ENCODE peak calls at places on chromosomes 6 and 20, in nine cellular contexts. C, H, I, N, S, W, E, U and P are unnamed samples.

GRCh38 chr6:112018619-112019416 is 35.1 kb upstream of the CCN6 start:
- DNase-seq in U (peak), N (no peak), C (peak), H (no peak), I (no peak), W (no peak), E (no peak), S (no peak), P (no peak)

GRCh38 chr20:11118802-11119380 is 445.1 kb upstream of the JAG1 start:
- DNase-seq in U (no peak), S (no peak), E (no peak), I (peak), N (no peak), H (no peak), W (no peak), C (peak), P (no peak)

GRCh38 chr6:156977527-156978291 is 200.5 kb downstream of the ARID1B start:
- DNase-seq in N (no peak), W (no peak), E (no peak), C (peak), S (no peak), H (no peak), U (peak), I (peak), P (no peak)

GRCh38 chr6:158758464-158758863 is 60.7 kb downstream of the EZR start:
- DNase-seq in S (no peak), H (no peak), N (no peak), C (no peak), E (no peak), U (no peak), W (no peak), I (no peak), P (peak)

GRCh38 chr6:122673345-122673961 is 63.2 kb downstream of the PKIB start:
- DNase-seq in E (no peak), I (peak), U (no peak), N (no peak), W (no peak), C (no peak), H (no peak), S (no peak), P (no peak)

GRCh38 chr6:121951918-121952379 is 447.5 kb upstream of the HSF2 start:
- DNase-seq in E (no peak), N (no peak), W (no peak), S (peak), I (peak), C (peak), U (no peak), H (no peak), P (no peak)

GRCh38 chr20:1336699-1337387 is 7.9 kb upstream of the SDCBP2 start:
- DNase-seq in U (peak), C (no peak), I (no peak), H (no peak), E (no peak), S (no peak), N (no peak), W (peak), P (no peak)

GRCh38 chr6:113184291-113184690 is 672.9 kb upstream of the MARCKS start:
- DNase-seq in U (no peak), I (no peak), H (no peak), W (no peak), S (peak), C (peak), N (no peak), E (peak), P (no peak)

GRCh38 chr20:41900292-41900691 is 282.1 kb upstream of the CHD6 start:
- DNase-seq in I (no peak), C (no peak), W (no peak), U (no peak), E (no peak), N (no peak), H (no peak), S (no peak), P (no peak)

GRCh38 chr6:139247618-139248017 is 44.2 kb downstream of the TXLNB start:
- DNase-seq in C (no peak), S (no peak), H (no peak), W (no peak), N (no peak), E (no peak), U (no peak), I (no peak), P (no peak)

GRCh38 chr20:59005523-59006166 is 1.4 kb downstream of the CTSZ start:
- DNase-seq in E (no peak), C (no peak), S (no peak), I (no peak), N (no peak), W (no peak), H (no peak), U (no peak), P (peak)

GRCh38 chr20:6421321-6422030 is 298.6 kb upstream of the FERMT1 start:
- DNase-seq in C (no peak), H (no peak), I (no peak), N (no peak), U (no peak), W (no peak), S (no peak), E (no peak), P (no peak)

GRCh38 chr6:5173862-5174643 is 86.7 kb downstream of the LYRM4 start:
- DNase-seq in S (no peak), C (no peak), I (no peak), N (peak), E (no peak), H (no peak), U (no peak), W (peak), P (no peak)

GRCh38 chr6:99346595-99346994 is 2.9 kb downstream of the FAXC start:
- DNase-seq in U (no peak), N (no peak), S (no peak), W (no peak), C (no peak), E (no peak), H (no peak), I (no peak), P (no peak)

GRCh38 chr6:161439093-161439492 is 165.2 kb upstream of the AGPAT4 start:
- DNase-seq in W (no peak), I (peak), U (peak), S (peak), E (peak), H (no peak), C (peak), N (no peak), P (no peak)

GRCh38 chr6:33375143-33375649 is 16.4 kb upstream of the KIFC1 start:
- DNase-seq in W (no peak), H (no peak), U (peak), E (peak), S (peak), I (peak), C (peak), N (no peak), P (no peak)

GRCh38 chr6:127023001-127023778 is 95.3 kb upstream of the RSPO3 start:
- DNase-seq in S (no peak), E (no peak), N (no peak), I (no peak), U (no peak), H (no peak), W (no peak), C (no peak), P (no peak)

GRCh38 chr20:38962044-38962897 is at the start of gene DHX35:
- DNase-seq in U (peak), I (peak), S (peak), C (peak), N (peak), W (peak), H (peak), E (peak), P (peak)
- TF ChIP-seq CTCF in U (peak), I (no peak), S (peak), C (peak), N (peak), W (no peak), H (no peak), E (peak), P (no peak)

DNA sequence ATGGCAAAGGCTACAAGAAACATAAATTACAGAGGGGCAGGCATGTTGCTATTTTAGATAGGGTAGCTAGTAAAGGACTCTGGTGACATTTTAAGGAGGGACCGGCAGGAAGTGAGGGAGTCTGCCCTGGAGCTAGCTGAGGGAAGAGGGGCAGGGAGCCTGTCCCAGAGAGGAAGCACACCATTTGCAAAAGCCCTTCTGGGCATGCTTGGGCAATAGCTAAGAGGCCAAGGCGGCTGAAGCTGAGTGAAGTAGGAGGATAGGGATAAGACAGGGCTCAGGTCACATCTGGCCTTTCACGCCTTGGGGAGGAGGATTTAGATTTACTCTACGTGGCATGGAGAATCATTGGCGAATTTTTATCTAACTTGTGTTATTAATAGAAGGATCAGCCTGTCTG is 96.2 kb downstream of the RTN4IP1 start:
- DNase-seq in N (no peak), W (no peak), I (no peak), U (no peak), H (no peak), C (no peak), S (no peak), E (no peak), P (no peak)
- TF ChIP-seq CTCF in N (no peak), W (no peak), I (no peak), U (no peak), H (no peak), C (no peak), S (no peak), E (no peak), P (no peak)

GRCh38 chr6:108193120-108193519 is 27.3 kb downstream of the NR2E1 start:
- DNase-seq in I (no peak), C (no peak), H (no peak), S (no peak), U (no peak), E (no peak), N (no peak), W (no peak), P (no peak)

GRCh38 chr6:108194503-108194902 is 28.7 kb downstream of the NR2E1 start:
- DNase-seq in C (no peak), N (no peak), E (no peak), U (no peak), I (no peak), W (no peak), S (no peak), H (no peak), P (no peak)

GRCh38 chr6:108193835-108194234 is 28.0 kb downstream of the NR2E1 start:
- DNase-seq in W (no peak), S (no peak), H (no peak), E (no peak), C (no peak), U (no peak), I (no peak), N (no peak), P (no peak)

GRCh38 chr6:108198761-108199498 is 33.1 kb downstream of the NR2E1 start:
- DNase-seq in U (no peak), C (no peak), H (no peak), I (no peak), E (no peak), W (no peak), N (no peak), S (no peak), P (no peak)

GRCh38 chr6:108195209-108195608 is 29.4 kb downstream of the NR2E1 start:
- DNase-seq in U (no peak), W (no peak), H (no peak), S (no peak), N (no peak), C (no peak), E (no peak), I (no peak), P (no peak)
- TF ChIP-seq CTCF in U (no peak), W (no peak), H (no peak), S (no peak), N (no peak), C (no peak), E (no peak), I (no peak), P (no peak)

GRCh38 chr6:90434096-90434495 is 137.5 kb upstream of the BACH2 start:
- DNase-seq in E (no peak), S (no peak), C (no peak), U (no peak), I (no peak), W (no peak), H (no peak), N (no peak), P (no peak)
- TF ChIP-seq CTCF in E (no peak), S (peak), C (no peak), U (no peak), I (peak), W (no peak), H (no peak), N (no peak), P (no peak)

GRCh38 chr6:148528292-148528691 is 185.7 kb downstream of the SASH1 start:
- DNase-seq in N (no peak), S (no peak), C (no peak), E (no peak), U (no peak), I (no peak), W (no peak), H (no peak), P (no peak)
- TF ChIP-seq CTCF in N (no peak), S (peak), C (peak), E (no peak), U (no peak), I (no peak), W (no peak), H (no peak), P (no peak)

DNA sequence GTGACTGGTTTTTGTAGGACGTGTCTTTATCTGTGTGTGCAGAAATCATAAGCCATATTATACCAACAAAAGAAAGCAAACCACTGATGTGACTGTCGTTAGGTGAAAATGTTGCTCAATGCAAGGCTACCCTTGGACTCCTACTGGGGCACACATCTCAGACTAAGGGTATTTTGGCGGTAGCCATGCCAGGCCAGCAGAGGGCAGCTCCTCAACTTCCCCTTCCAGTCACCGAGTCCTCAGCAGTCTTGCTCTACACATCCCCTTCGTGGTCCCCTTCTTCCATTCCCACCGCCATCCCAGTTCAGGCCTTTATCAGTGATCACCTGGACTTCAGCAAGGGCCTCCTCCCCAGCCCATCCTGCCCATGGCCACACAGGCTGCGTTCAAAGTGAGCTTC is 113.7 kb upstream of the GGTLC1 start:
- DNase-seq in S (no peak), E (no peak), I (no peak), C (peak), H (peak), W (no peak), N (no peak), U (no peak), P (no peak)
- TF ChIP-seq CTCF in S (peak), E (peak), I (no peak), C (no peak), H (peak), W (no peak), N (no peak), U (peak), P (peak)

GRCh38 chr20:16902657-16903056 is 154.5 kb downstream of the OTOR start:
- DNase-seq in C (no peak), U (no peak), E (no peak), S (no peak), I (no peak), H (no peak), N (no peak), W (no peak), P (no peak)

DNA sequence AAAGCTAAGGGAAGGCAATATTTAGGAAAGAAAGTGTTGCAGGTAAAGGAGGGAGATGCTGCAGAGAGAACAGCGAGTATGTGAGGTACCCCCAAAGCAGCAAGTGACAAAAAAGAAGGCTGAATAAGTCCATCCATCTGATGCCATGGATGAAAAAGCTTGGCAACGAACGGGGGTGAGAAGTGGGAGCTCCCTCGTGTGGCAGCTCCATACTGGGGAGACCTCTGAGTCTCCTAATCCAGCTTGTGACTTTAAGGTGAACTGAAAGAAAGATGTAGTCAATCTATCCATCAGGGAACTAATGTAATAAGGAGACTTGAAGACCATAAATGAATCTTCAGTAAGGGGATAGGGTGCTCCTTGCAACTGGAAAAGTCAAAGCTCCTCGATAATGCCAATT is 156.6 kb downstream of the OTOR start:
- DNase-seq in E (no peak), U (no peak), S (no peak), W (no peak), N (no peak), I (no peak), C (no peak), H (no peak), P (no peak)
- TF ChIP-seq CTCF in E (peak), U (no peak), S (no peak), W (no peak), N (no peak), I (no peak), C (no peak), H (no peak), P (no peak)

GRCh38 chr20:61874421-61875068 is 191.1 kb downstream of the TAF4 start:
- DNase-seq in E (no peak), U (no peak), I (peak), H (peak), S (no peak), W (no peak), C (peak), N (no peak), P (peak)
- TF ChIP-seq CTCF in E (no peak), U (no peak), I (peak), H (no peak), S (peak), W (no peak), C (peak), N (no peak), P (no peak)